ENCODE peak calls at places on chromosome 18, in six cellular contexts. M is brain microvascular endothelial cell, A is astrocyte of the spinal cord, C is foreskin fibroblast, Z is pancreas, F is endothelial cell of umbilical vein. I is an unnamed sample.

GRCh38 chr18:42296723-42297122 is 341.7 kb downstream of the PIK3C3 start:
- DNase-seq in M (peak), A (peak), C (no peak), Z (no peak), F (no peak), I (no peak)

GRCh38 chr18:79515944-79516351 is 120.2 kb downstream of the NFATC1 start:
- DNase-seq in M (peak), A (no peak), C (no peak), Z (peak), F (no peak), I (no peak)

GRCh38 chr18:11408555-11408954 is 200.8 kb upstream of the SLC35G4 start:
- DNase-seq in M (no peak), A (no peak), C (no peak), Z (no peak), F (no peak), I (no peak)

GRCh38 chr18:67417864-67418523 is 98.5 kb downstream of the DSEL start:
- DNase-seq in M (peak), A (peak), C (peak), Z (no peak), F (peak), I (peak)

GRCh38 chr18:28584726-28585125 is 407.8 kb upstream of the CDH2 start:
- DNase-seq in M (peak), A (peak), C (peak), Z (no peak), F (no peak), I (no peak)

GRCh38 chr18:62880673-62881364 is 165.5 kb downstream of the PHLPP1 start:
- DNase-seq in M (no peak), A (no peak), C (no peak), Z (no peak), F (no peak), I (no peak)

GRCh38 chr18:3998698-3999333 is 456.3 kb downstream of the DLGAP1 start:
- DNase-seq in M (peak), A (peak), C (peak), Z (no peak), F (peak), I (peak)

GRCh38 chr18:63016270-63016669 is 300.9 kb downstream of the PHLPP1 start:
- DNase-seq in M (peak), A (peak), C (peak), Z (no peak), F (peak), I (peak)

GRCh38 chr18:55586841-55587240 is 1.2 kb downstream of the TCF4 start:
- DNase-seq in M (peak), A (peak), C (peak), Z (no peak), F (peak), I (no peak)

GRCh38 chr18:55585586-55586521 is 2.1 kb downstream of the TCF4 start:
- DNase-seq in M (no peak), A (peak), C (peak), Z (no peak), F (peak), I (no peak)

GRCh38 chr18:55588876-55589595 is 1.0 kb upstream of the TCF4 start:
- DNase-seq in M (no peak), A (peak), C (peak), Z (no peak), F (peak), I (no peak)

GRCh38 chr18:55588001-55588875 is at the start of gene TCF4:
- DNase-seq in M (peak), A (peak), C (peak), Z (peak), F (peak), I (no peak)

GRCh38 chr18:55587341-55588000 is 521 bp downstream of the TCF4 start:
- DNase-seq in M (peak), A (peak), C (peak), Z (no peak), F (peak), I (no peak)
- H3K4me3 ChIP-seq in M (peak), A (peak), C (peak), Z (peak), F (peak), I (peak)

DNA sequence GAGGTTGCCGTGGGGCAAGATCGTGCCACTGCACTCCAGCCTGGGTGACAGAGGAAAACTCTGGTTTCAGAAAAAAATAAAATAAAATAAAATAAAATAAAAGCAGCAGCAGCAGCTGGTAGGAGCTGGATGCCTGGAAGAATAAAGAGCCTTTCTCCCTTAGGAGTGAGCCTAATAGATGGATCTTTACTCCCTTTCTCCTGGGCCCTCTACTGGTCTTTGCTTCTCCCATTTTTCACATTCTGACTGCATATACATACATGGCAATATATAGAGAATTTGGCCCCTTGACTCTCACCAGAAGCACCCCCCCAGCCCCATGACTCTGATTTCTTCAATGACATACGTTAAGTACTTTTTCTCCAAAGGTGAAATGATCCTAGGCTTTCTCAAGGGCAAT is 9.8 kb upstream of the MALT1 start:
- DNase-seq in M (peak), A (peak), C (peak), Z (no peak), F (no peak), I (no peak)
- TF ChIP-seq CTCF in M (peak), A (peak), C (peak), Z (no peak), F (no peak), I (peak)

DNA sequence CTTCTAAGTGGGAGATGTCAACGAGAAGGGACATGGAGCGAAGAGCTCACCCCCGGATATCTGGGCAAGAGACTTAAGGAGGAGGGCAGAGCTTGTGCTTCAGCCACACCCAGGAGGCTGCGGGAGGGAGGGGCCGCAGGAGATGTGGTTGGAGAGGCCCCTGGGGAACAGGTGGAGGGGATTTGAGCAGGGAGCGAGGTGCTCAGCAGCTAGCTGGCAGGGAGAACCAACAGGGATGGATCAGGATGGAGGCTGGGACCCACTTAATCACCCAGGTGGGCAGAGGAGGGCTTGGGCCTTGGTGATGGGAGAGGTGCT is 78.3 kb downstream of the MBP start:
- DNase-seq in M (no peak), A (no peak), C (no peak), Z (no peak), F (no peak), I (no peak)
- H3K4me3 ChIP-seq in M (no peak), A (no peak), C (no peak), Z (no peak), F (no peak), I (peak)

DNA sequence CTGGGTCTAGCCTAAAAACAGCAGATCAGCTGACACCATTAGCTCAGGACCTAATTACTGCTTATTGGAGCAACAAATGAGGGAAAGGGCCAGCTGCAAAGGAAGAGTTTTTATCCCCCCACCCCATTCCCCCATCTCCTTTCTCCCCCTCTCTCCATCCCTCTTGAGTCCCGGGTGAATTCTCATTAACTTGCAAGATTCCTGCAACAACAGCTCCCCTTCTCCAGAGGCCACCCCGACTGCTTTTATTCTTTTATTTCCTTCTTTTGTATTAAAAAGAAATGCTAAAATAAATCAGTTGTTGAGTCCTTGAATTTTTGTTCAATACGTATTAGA is 473 bp upstream of the NOL4 start:
- DNase-seq in M (no peak), A (no peak), C (no peak), Z (no peak), F (no peak), I (no peak)
- TF ChIP-seq CTCF in M (no peak), A (no peak), C (no peak), Z (no peak), F (no peak), I (no peak)

GRCh38 chr18:48943333-48943732 is 7.4 kb downstream of the SMAD7 start:
- DNase-seq in M (no peak), A (no peak), C (no peak), Z (no peak), F (no peak), I (no peak)
- H3K4me3 ChIP-seq in M (peak), A (peak), C (no peak), Z (no peak), F (no peak), I (no peak)

I was measured in GM12864.